ENCODE peak calls at places on chromosomes 4 and X, in eight cellular contexts. D is cardiac muscle cell; B is astrocyte of the spinal cord; V is left ventricle myocardium inferior; C is psoas muscle; I is B cell; K is CD8-positive, alpha-beta T cell; Z is lower leg skin. J is an unnamed sample.

GRCh38 chrX:75106772-75107171 is 49.3 kb downstream of the ABCB7 start:
- DNase-seq in D (no peak), B (no peak), V (no peak), C (no peak), I (no peak), K (no peak), Z (no peak), J (no peak)

GRCh38 chr4:162506253-162506652 is 342.5 kb upstream of the FSTL5 start:
- DNase-seq in D (peak), B (peak), V (no peak), C (no peak), I (no peak), K (no peak), Z (no peak), J (no peak)

GRCh38 chrX:17497193-17497592 is 122.2 kb downstream of the NHS start:
- DNase-seq in D (no peak), B (no peak), V (no peak), C (no peak), I (no peak), K (no peak), Z (no peak), J (no peak)

GRCh38 chr4:31649878-31650277 is 929.7 kb downstream of the PCDH7 start:
- DNase-seq in D (no peak), B (no peak), V (no peak), C (no peak), I (no peak), K (no peak), Z (no peak), J (no peak)

GRCh38 chr4:11912886-11913285 is 484.2 kb upstream of the HS3ST1 start:
- DNase-seq in D (peak), B (peak), V (no peak), C (no peak), I (no peak), K (no peak), Z (no peak), J (no peak)

GRCh38 chrX:11180571-11180970 is 69.4 kb downstream of the HCCS start:
- DNase-seq in D (no peak), B (no peak), V (no peak), C (no peak), I (no peak), K (no peak), Z (no peak), J (no peak)

GRCh38 chr4:3096207-3096606 is 21.7 kb downstream of the HTT start:
- DNase-seq in D (no peak), B (no peak), V (no peak), C (no peak), I (no peak), K (no peak), Z (no peak), J (no peak)

GRCh38 chr4:5805270-5805669 is 87.6 kb downstream of the CRMP1 start:
- DNase-seq in D (no peak), B (no peak), V (no peak), C (no peak), I (no peak), K (no peak), Z (no peak), J (no peak)

GRCh38 chr4:151031831-151032605 is 16.9 kb upstream of the LRBA start:
- DNase-seq in D (peak), B (peak), V (no peak), C (no peak), I (no peak), K (no peak), Z (no peak), J (peak)

GRCh38 chrX:1727531-1728027 is 112.7 kb downstream of the ASMT start:
- DNase-seq in D (no peak), B (no peak), V (no peak), C (no peak), I (no peak), K (no peak), Z (no peak), J (no peak)

GRCh38 chr4:105719214-105719613 is 10.6 kb downstream of the GSTCD start:
- DNase-seq in D (no peak), B (no peak), V (no peak), C (no peak), I (no peak), K (no peak), Z (no peak), J (no peak)

GRCh38 chr4:110107868-110108267 is 90.5 kb downstream of the ELOVL6 start:
- DNase-seq in D (peak), B (no peak), V (no peak), C (no peak), I (no peak), K (no peak), Z (no peak), J (no peak)

GRCh38 chrX:154411981-154412340 is 622 bp downstream of the TAFAZZIN start:
- DNase-seq in D (peak), B (peak), V (peak), C (peak), I (peak), K (peak), Z (peak), J (peak)

GRCh38 chr4:89765966-89766365 is 71.0 kb downstream of the SNCA start:
- DNase-seq in D (peak), B (peak), V (no peak), C (no peak), I (no peak), K (no peak), Z (peak), J (no peak)

GRCh38 chr4:147057631-147057980 is 111.9 kb upstream of the TTC29 start:
- DNase-seq in D (peak), B (peak), V (no peak), C (no peak), I (no peak), K (no peak), Z (no peak), J (no peak)

GRCh38 chrX:27186671-27187070 is 276.5 kb downstream of the PPP4R3C start:
- DNase-seq in D (peak), B (peak), V (no peak), C (no peak), I (no peak), K (peak), Z (no peak), J (peak)

GRCh38 chr4:151218343-151218742 is 58.6 kb upstream of the PRSS48 start:
- DNase-seq in D (peak), B (peak), V (no peak), C (no peak), I (no peak), K (no peak), Z (no peak), J (no peak)

GRCh38 chr4:54677416-54677815 is 19.7 kb downstream of the KIT start:
- DNase-seq in D (no peak), B (no peak), V (no peak), C (no peak), I (no peak), K (no peak), Z (no peak), J (no peak)

GRCh38 chrX:42496239-42496638 is 281.7 kb downstream of the PPP1R2C start:
- DNase-seq in D (no peak), B (no peak), V (no peak), C (no peak), I (no peak), K (no peak), Z (no peak), J (no peak)

GRCh38 chr4:89836897-89837384 is at the start of gene SNCA:
- DNase-seq in D (peak), B (peak), V (peak), C (peak), I (no peak), K (peak), Z (peak), J (peak)

GRCh38 chrX:4805559-4805958 is 1092.1 kb upstream of the PRKX start:
- DNase-seq in D (no peak), B (no peak), V (no peak), C (no peak), I (no peak), K (no peak), Z (no peak), J (no peak)

GRCh38 chr4:165170819-165171218 is 36.5 kb upstream of the KLHL2 start:
- DNase-seq in D (no peak), B (no peak), V (no peak), C (no peak), I (no peak), K (no peak), Z (no peak), J (no peak)

GRCh38 chrX:126770179-126770578 is 49.4 kb upstream of the PRR32 start:
- DNase-seq in D (no peak), B (no peak), V (no peak), C (no peak), I (no peak), K (no peak), Z (no peak), J (peak)

GRCh38 chrX:18885317-18886004 is 98.5 kb downstream of the PHKA2 start:
- DNase-seq in D (peak), B (peak), V (no peak), C (no peak), I (no peak), K (no peak), Z (no peak), J (no peak)

GRCh38 chr4:117085185-117085701 is at the start of gene TRAM1L1:
- DNase-seq in D (peak), B (peak), V (peak), C (peak), I (no peak), K (no peak), Z (no peak), J (peak)

GRCh38 chrX:38880460-38880859 is 79.2 kb downstream of the MID1IP1 start:
- DNase-seq in D (no peak), B (peak), V (no peak), C (no peak), I (no peak), K (no peak), Z (no peak), J (no peak)

GRCh38 chr4:101075536-101075935 is 271.8 kb downstream of the PPP3CA start:
- DNase-seq in D (no peak), B (no peak), V (no peak), C (no peak), I (no peak), K (no peak), Z (no peak), J (no peak)

GRCh38 chr4:121176082-121176706 is 12.1 kb upstream of the TNIP3 start:
- DNase-seq in D (no peak), B (no peak), V (no peak), C (no peak), I (no peak), K (no peak), Z (no peak), J (no peak)

GRCh38 chr4:16270654-16271328 is 44.5 kb upstream of the TAPT1 start:
- DNase-seq in D (no peak), B (no peak), V (no peak), C (no peak), I (no peak), K (no peak), Z (no peak), J (no peak)

GRCh38 chr4:72712997-72713396 is 144.0 kb upstream of the ADAMTS3 start:
- DNase-seq in D (no peak), B (no peak), V (no peak), C (no peak), I (no peak), K (no peak), Z (no peak), J (no peak)

GRCh38 chr4:184746532-184746870 is 12.6 kb upstream of the CENPU start:
- DNase-seq in D (peak), B (peak), V (no peak), C (peak), I (no peak), K (no peak), Z (peak), J (no peak)

GRCh38 chr4:184744251-184744650 is 10.4 kb upstream of the CENPU start:
- DNase-seq in D (no peak), B (no peak), V (no peak), C (no peak), I (no peak), K (no peak), Z (no peak), J (no peak)

GRCh38 chr4:184745747-184746531 is 12.0 kb upstream of the CENPU start:
- DNase-seq in D (peak), B (peak), V (peak), C (peak), I (peak), K (peak), Z (peak), J (peak)

DNA sequence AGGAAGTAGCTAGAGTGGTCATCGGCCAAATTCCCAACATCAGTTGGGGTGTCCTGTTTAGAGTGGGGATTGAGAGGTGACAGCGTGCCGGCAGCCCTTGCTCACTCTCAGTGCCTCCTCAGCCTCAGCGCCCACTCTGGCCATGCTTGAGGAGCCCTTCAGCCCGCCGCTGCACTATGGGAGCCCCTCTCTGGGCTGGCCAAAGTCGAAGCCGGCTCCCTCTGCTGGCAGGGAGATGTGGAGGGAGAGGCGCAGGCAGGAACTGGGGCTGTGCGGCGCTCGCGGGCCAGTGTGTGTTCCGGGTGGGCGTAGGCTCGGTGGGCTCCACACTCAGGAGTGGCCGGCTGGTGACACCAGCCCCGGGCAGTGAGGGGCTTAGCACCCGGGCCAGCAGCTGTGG is 7.1 kb upstream of the CENPU start:
- DNase-seq in D (no peak), B (no peak), V (no peak), C (no peak), I (no peak), K (no peak), Z (no peak), J (no peak)
- TF ChIP-seq CTCF in D (no peak), B (no peak), V (no peak), C (no peak), I (no peak), K (no peak), Z (no peak), J (no peak)

GRCh38 chrX:51334276-51334675 is 1.7 kb downstream of the NUDT10 start:
- DNase-seq in D (no peak), B (peak), V (no peak), C (no peak), I (no peak), K (no peak), Z (no peak), J (no peak)
- TF ChIP-seq CTCF in D (no peak), B (no peak), V (no peak), C (no peak), I (no peak), K (no peak), Z (no peak), J (no peak)

DNA sequence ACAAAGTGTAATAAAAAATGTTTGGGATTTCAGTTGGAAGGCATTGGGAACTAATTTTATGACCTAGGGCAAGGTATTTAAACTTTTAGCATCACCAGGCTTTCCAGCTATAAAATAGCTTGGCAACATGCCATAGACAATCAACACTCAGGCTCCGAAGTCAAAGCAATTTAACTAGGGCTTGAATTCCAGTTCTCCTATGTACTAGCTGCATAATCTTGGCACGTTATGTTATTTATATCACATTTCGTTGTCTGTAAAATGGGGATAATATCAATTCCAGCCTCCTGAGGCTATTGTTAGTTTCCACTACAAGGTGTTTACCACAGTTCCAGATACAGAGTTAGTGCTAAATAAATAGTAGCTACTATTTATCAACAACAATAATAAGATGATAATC is 78.8 kb downstream of the DMD start:
- DNase-seq in D (no peak), B (no peak), V (no peak), C (no peak), I (no peak), K (no peak), Z (no peak), J (no peak)
- TF ChIP-seq CTCF in D (no peak), B (no peak), V (no peak), C (no peak), I (no peak), K (no peak), Z (no peak), J (no peak)

GRCh38 chr4:1992468-1993168 is 16.2 kb downstream of the NELFA start:
- DNase-seq in D (peak), B (no peak), V (no peak), C (no peak), I (no peak), K (no peak), Z (no peak), J (no peak)
- TF ChIP-seq CTCF in D (peak), B (peak), V (no peak), C (no peak), I (no peak), K (no peak), Z (no peak), J (no peak)

GRCh38 chrX:47358387-47359065 is 11.9 kb upstream of the ZNF157 start:
- DNase-seq in D (no peak), B (no peak), V (no peak), C (no peak), I (no peak), K (peak), Z (no peak), J (no peak)

GRCh38 chrX:47360423-47361179 is 9.8 kb upstream of the ZNF157 start:
- DNase-seq in D (no peak), B (no peak), V (no peak), C (no peak), I (no peak), K (no peak), Z (no peak), J (no peak)

GRCh38 chrX:47366051-47366722 is 4.2 kb upstream of the ZNF157 start:
- DNase-seq in D (peak), B (peak), V (peak), C (peak), I (peak), K (peak), Z (peak), J (peak)

DNA sequence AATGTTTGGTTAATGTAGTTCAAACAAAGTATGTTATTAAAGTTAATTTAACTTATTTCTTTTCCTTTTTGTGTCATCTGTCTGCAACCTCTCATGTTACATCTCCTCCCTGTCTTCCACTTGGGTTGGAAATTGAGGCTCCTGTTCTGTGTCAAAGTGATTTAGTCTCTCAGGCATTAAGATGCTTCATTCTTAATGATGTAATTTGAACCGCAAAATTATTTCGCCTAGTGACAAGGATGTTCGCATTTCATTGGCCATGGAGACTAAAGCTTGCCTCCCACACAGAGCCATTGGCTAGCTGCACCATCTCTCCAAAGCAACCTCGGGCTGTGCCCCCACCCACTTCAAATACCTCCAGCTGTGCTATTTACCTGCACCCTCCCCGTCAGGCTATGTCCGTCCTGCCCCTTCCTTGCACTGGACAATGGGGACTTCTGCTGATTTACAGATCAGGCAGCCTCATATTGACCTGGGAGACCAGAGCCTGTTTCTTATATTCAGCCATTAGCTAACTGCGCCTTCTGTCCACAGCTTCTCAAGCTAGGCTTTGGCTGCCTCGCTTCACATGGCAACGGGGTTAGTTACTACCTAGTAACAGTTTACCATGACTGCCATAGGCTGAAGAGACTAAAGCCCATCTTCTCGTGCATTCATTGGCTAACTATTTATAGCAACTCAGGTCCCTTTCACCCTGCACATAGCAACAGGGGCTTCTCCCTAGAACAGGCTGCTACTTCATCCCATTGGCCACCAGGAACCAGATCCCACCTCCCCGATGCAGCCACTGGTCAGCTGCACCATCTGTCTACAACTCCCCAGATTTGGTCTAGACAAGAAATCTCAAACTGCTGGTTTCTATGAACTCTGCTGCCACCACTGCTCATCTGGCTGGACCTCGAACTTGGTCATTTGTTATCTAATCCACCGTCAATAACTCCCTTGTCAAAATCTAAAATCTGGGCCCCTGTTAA is 8.6 kb upstream of the ZNF157 start:
- DNase-seq in D (peak), B (peak), V (peak), C (peak), I (peak), K (peak), Z (peak), J (peak)
- TF ChIP-seq CTCF in D (peak), B (no peak), V (no peak), C (no peak), I (no peak), K (no peak), Z (no peak), J (peak)